ENCODE peak calls at places on chromosomes 7 and 10, in nine cellular contexts. V, G, N, X, S, U, T, I and C are unnamed samples. For H3K27me3, the result is how much of the 10 kb centered on the place peaks cover.

GRCh38 chr7:70696139-70696782 is 435.7 kb upstream of the GALNT17 start:
- DNase-seq in U (no peak), X (peak), S (no peak), V (no peak), G (no peak), T (no peak), N (no peak), I (peak), C (peak)

GRCh38 chr10:109282510-109282909 is 640.8 kb downstream of the XPNPEP1 start:
- DNase-seq in N (no peak), I (no peak), X (peak), V (no peak), T (no peak), G (no peak), U (peak), S (no peak), C (no peak)

GRCh38 chr7:12431886-12432285 is 28.2 kb upstream of the VWDE start:
- DNase-seq in S (no peak), I (no peak), T (no peak), G (no peak), N (no peak), V (no peak), U (no peak), X (peak), C (no peak)

GRCh38 chr7:149161241-149161848 is 14.1 kb downstream of the ZNF398 start:
- DNase-seq in S (no peak), V (no peak), I (no peak), N (no peak), U (no peak), G (no peak), T (no peak), X (peak), C (no peak)

GRCh38 chr10:50624866-50625491 is 1.2 kb upstream of the SGMS1 start:
- DNase-seq in V (peak), S (no peak), G (peak), T (peak), N (peak), I (peak), X (peak), U (no peak), C (peak)

GRCh38 chr10:116073025-116073424 is 200.0 kb downstream of the GFRA1 start:
- DNase-seq in U (no peak), X (no peak), N (no peak), V (no peak), I (no peak), S (no peak), T (no peak), G (no peak), C (no peak)

GRCh38 chr7:52712938-52713337 is 322.5 kb upstream of the POM121L12 start:
- DNase-seq in N (no peak), S (no peak), V (no peak), G (no peak), I (peak), U (no peak), T (no peak), X (no peak), C (no peak)

GRCh38 chr7:105853931-105854419 is 22.4 kb downstream of the ATXN7L1 start:
- DNase-seq in I (no peak), X (peak), U (no peak), T (no peak), N (no peak), V (no peak), G (no peak), S (no peak), C (peak)

GRCh38 chr7:39460486-39460885 is 105.7 kb upstream of the YAE1 start:
- DNase-seq in I (no peak), T (no peak), V (no peak), N (no peak), X (no peak), U (no peak), S (no peak), G (no peak), C (no peak)

GRCh38 chr10:15158972-15159371 is 9.5 kb downstream of the NMT2 start:
- DNase-seq in V (no peak), X (no peak), T (no peak), N (no peak), G (no peak), U (no peak), S (no peak), I (no peak), C (no peak)

GRCh38 chr10:22634606-22635467 is 79.5 kb downstream of the PIP4K2A start:
- DNase-seq in G (no peak), U (no peak), N (no peak), I (no peak), V (no peak), T (no peak), X (no peak), S (no peak), C (no peak)

GRCh38 chr10:103558916-103559315 is 65.4 kb downstream of the NEURL1 start:
- DNase-seq in T (no peak), U (no peak), G (no peak), X (no peak), I (no peak), N (no peak), V (no peak), S (no peak), C (no peak)

GRCh38 chr10:28331821-28332220 is 29.0 kb upstream of the MPP7 start:
- DNase-seq in U (peak), G (no peak), T (no peak), S (no peak), V (no peak), N (no peak), I (no peak), X (peak), C (no peak)

GRCh38 chr7:121288894-121289293 is 39.9 kb upstream of the WNT16 start:
- DNase-seq in I (no peak), U (no peak), X (peak), G (no peak), N (no peak), T (no peak), V (no peak), S (no peak), C (peak)

DNA sequence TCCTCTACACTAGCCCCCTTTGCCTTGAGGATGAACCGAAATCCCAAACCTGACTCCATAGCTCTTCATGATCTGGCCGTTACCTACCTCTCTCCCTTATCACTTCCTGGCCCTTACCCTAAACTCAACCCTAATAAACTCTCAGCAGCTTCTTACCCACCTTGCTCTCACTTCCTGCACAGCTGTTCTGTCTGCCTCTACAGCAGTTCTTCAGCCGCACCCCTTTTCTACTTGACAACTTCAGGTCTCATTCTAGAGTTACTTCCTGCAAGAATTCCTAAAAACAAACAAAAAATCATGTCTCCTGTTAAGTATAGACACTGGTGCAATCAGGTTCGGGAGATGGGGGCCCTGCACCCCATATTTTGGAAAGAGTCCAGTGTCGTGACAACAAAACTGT is 239.9 kb upstream of the CELF2 start:
- DNase-seq in V (no peak), U (no peak), G (no peak), N (no peak), I (peak), T (no peak), X (no peak), S (no peak), C (no peak)
- H3K27me3 ChIP-seq in V (under half), U (under half), G (under half), N (under half), I (under half), T (under half), X (under half), S (under half), C (under half)

GRCh38 chr7:122314284-122314683 is 9.7 kb upstream of the FEZF1 start:
- DNase-seq in G (no peak), V (no peak), S (no peak), U (no peak), N (no peak), X (no peak), I (no peak), T (no peak), C (no peak)

GRCh38 chr7:122312789-122313188 is 8.2 kb upstream of the FEZF1 start:
- DNase-seq in S (no peak), X (no peak), U (no peak), N (no peak), V (no peak), T (no peak), I (no peak), G (no peak), C (no peak)

GRCh38 chr7:122311719-122312118 is 7.2 kb upstream of the FEZF1 start:
- DNase-seq in N (no peak), T (no peak), S (peak), U (no peak), I (no peak), G (no peak), V (no peak), X (no peak), C (no peak)

GRCh38 chr7:122315507-122316466 is 11.2 kb upstream of the FEZF1 start:
- DNase-seq in G (no peak), I (no peak), X (no peak), V (no peak), T (no peak), S (no peak), N (no peak), U (no peak), C (no peak)

DNA sequence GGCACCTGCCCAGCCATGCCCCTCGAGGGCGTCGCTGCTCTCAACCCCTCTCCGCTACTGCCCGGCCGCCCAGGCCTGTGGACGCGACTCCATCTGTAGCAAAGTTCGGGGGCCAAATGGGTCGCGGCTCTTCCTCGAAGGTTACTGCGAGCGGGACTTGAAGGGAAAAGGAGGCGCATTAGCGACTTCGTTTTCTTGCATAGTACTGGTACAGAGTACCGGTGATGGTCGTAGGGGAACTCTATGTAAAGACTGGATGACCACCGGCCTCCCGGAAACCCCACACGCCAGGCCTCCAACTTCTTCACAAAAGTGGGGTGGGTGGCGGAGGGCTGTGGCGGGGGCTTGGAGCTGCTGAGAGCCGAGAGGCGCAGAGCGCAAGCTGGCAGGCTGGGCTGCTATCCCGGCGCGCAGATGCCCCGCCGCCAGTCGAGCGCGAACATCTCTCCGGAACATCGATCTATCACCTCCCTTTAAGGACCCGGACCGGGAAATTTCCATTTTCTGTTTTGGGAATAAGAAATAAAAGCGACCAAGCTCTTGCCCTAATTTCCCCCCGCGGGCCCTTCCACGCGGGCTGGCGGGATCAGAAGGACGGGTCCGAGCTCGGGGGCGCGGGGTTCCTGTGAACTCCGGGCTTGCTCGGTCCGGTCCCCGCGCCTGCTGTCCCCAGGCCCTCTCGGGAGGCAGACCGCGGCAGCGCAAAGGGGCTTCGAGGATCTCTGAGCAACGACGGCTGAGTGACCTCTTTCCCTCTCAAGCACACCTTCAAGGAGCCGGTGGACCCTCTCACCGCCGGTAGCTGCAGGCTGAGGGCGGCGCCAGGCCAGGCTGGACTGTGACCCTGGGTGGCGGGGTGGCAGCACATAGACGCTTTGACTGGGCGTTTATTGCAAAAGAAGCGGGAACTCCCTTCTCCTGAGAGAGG is 12.2 kb upstream of the FEZF1 start:
- DNase-seq in U (no peak), X (no peak), V (no peak), N (no peak), G (no peak), I (no peak), S (peak), T (no peak), C (no peak)
- H3K27me3 ChIP-seq in U (under half), X (under half), V (under half), N (under half), G (half or more), I (under half), S (under half), T (under half), C (under half)

GRCh38 chr7:4550117-4550516 is 132.0 kb upstream of the FOXK1 start:
- DNase-seq in T (no peak), V (no peak), X (no peak), N (no peak), S (no peak), U (no peak), I (no peak), G (no peak), C (no peak)
- H3K27me3 ChIP-seq in T (under half), V (under half), X (under half), N (under half), S (under half), U (under half), I (under half), G (under half), C (under half)

GRCh38 chr7:129789652-129790051 is 163.1 kb downstream of the UBE2H start:
- DNase-seq in U (no peak), I (no peak), G (no peak), N (no peak), V (no peak), S (no peak), T (no peak), X (no peak), C (no peak)
- H3K27me3 ChIP-seq in U (under half), I (under half), G (half or more), N (under half), V (under half), S (under half), T (under half), X (under half), C (under half)

GRCh38 chr7:128203047-128203491 is 38.0 kb upstream of the LEP start:
- DNase-seq in I (no peak), N (no peak), V (no peak), U (no peak), S (no peak), G (peak), T (no peak), X (no peak), C (no peak)
- H3K27me3 ChIP-seq in I (under half), N (under half), V (under half), U (under half), S (under half), G (half or more), T (under half), X (half or more), C (under half)

DNA sequence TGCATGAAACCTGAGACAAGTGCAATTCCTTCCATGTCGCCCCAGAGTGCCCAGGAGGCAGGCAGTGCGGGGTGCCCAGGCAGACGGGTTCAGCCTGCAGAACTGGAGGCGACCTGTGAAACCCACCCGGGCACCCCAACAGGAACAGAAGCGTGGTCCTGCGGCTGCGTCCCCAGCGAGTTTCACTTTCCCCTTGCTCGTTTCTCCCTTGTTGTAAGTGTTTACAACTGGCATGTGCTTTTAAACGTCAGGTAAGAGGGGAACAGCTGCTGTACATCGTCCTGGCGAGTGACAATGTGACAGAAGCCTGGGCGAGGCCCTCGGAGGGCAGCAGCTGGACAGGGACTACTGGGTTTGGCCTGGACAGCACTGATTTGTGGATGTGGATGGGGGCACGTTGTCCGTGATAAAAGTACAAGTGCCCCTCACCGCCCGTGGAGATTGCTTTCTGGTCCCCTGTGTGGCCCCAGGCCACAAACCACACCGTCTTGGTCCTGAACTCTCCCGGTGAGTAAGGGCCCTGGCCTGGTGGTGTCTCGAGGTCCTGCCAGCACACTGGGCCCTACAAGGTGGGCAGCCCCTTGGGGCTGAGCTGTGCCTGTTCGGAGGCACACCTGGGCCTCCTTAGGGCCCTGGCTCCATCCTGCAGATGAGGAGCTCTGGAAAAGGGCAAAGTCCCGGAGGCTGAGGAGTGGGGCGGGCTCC is 4.0 kb downstream of the VENTX start:
- DNase-seq in G (no peak), S (no peak), T (no peak), X (no peak), N (no peak), V (peak), U (no peak), I (peak), C (no peak)
- H3K27me3 ChIP-seq in G (half or more), S (under half), T (under half), X (under half), N (under half), V (under half), U (under half), I (half or more), C (under half)

DNA sequence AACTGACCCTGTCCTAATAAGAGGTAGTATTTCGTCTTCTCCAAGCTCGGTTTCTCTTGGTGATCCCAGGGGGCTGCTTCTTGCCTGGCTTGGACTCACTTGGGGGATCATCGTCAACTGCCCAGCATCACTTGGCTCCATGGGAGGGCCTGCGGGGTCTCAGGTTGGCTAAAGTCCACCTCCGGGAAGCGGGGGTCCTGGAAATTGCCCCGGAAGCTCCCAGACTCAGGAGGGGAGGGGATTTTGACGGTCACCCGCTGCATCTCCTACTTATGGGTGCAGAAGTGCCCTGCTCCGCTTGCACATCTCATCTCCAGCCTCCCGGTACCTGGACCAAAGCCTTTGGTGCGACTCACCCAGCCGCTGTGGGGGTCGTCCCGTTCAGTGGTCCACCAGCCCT is 18.7 kb downstream of the KCNK18 start:
- DNase-seq in S (no peak), X (no peak), N (no peak), U (no peak), V (no peak), I (no peak), T (no peak), G (no peak), C (no peak)
- H3K27me3 ChIP-seq in S (under half), X (under half), N (under half), U (under half), V (under half), I (under half), T (under half), G (under half), C (under half)

GRCh38 chr10:129945031-129945430 is 19.0 kb downstream of the EBF3 start:
- DNase-seq in V (no peak), X (no peak), G (no peak), I (no peak), U (no peak), S (no peak), T (no peak), N (no peak), C (no peak)
- H3K27me3 ChIP-seq in V (under half), X (under half), G (under half), I (under half), U (under half), S (under half), T (under half), N (under half), C (under half)

GRCh38 chr10:99526861-99527504 is 5.8 kb upstream of the NKX2-3 start:
- DNase-seq in V (no peak), S (no peak), U (no peak), T (no peak), N (no peak), G (no peak), I (no peak), X (no peak), C (no peak)
- H3K27me3 ChIP-seq in V (under half), S (under half), U (half or more), T (under half), N (under half), G (half or more), I (under half), X (half or more), C (under half)

GRCh38 chr7:19117870-19118608 is 603 bp upstream of the TWIST1 start:
- DNase-seq in I (no peak), G (no peak), N (no peak), V (no peak), T (no peak), U (no peak), S (peak), X (peak), C (no peak)
- H3K27me3 ChIP-seq in I (under half), G (half or more), N (under half), V (under half), T (under half), U (under half), S (under half), X (under half), C (under half)